ENCODE peak calls at places on chromosomes 5 and 9, in six cellular contexts. D is suprapubic skin, T is stomach, E is tibial nerve, U is transverse colon, M is GM12878. W is an unnamed sample.

GRCh38 chr9:16510506-16510905 is 360.0 kb downstream of the BNC2 start:
- DNase-seq in U (no peak), T (no peak), D (no peak), E (no peak), M (no peak), W (no peak)

GRCh38 chr5:137506296-137506695 is 7.2 kb upstream of the SPOCK1 start:
- DNase-seq in U (no peak), T (no peak), D (no peak), M (no peak), E (no peak), W (no peak)

GRCh38 chr5:6399978-6400910 is 21.9 kb upstream of the MED10 start:
- DNase-seq in U (no peak), M (no peak), D (no peak), T (no peak), E (no peak), W (no peak)

GRCh38 chr5:153081385-153081784 is 409.1 kb upstream of the GRIA1 start:
- DNase-seq in D (no peak), T (no peak), E (no peak), U (no peak), M (no peak), W (no peak)

GRCh38 chr9:95505676-95506437 is 10.9 kb downstream of the PTCH1 start:
- DNase-seq in U (peak; percentile 61), M (no peak), T (peak; percentile 59), D (no peak), E (no peak), W (peak; percentile 85)

GRCh38 chr5:130104895-130105684 is 200.8 kb downstream of the CHSY3 start:
- DNase-seq in M (no peak), U (no peak), D (no peak), E (no peak), T (no peak), W (no peak)

GRCh38 chr5:158511454-158511853 is 588.3 kb downstream of the EBF1 start:
- DNase-seq in D (no peak), U (peak; percentile 8), T (no peak), M (no peak), E (no peak), W (no peak)

GRCh38 chr9:113930384-113930783 is 54.3 kb downstream of the ZNF618 start:
- DNase-seq in T (peak; percentile 3), U (no peak), E (no peak), D (no peak), M (no peak), W (no peak)

GRCh38 chr5:126355940-126356339 is 67.3 kb upstream of the GRAMD2B start:
- DNase-seq in M (peak; percentile 34), E (no peak), T (no peak), D (no peak), U (peak; percentile 21), W (no peak)

GRCh38 chr5:56918054-56918453 is 8.7 kb downstream of the SETD9 start:
- DNase-seq in M (no peak), E (no peak), T (no peak), U (peak; percentile 41), D (no peak), W (no peak)

GRCh38 chr5:160923927-160924705 is 72.1 kb upstream of the ATP10B start:
- DNase-seq in D (no peak), T (peak; percentile 95), E (no peak), U (peak; percentile 85), M (no peak), W (no peak)

GRCh38 chr5:111810087-111810486 is 53.1 kb upstream of the NREP start:
- DNase-seq in D (no peak), T (peak; percentile 61), U (peak; percentile 8), M (no peak), E (no peak), W (no peak)

GRCh38 chr5:34516686-34517085 is 139.4 kb upstream of the RAI14 start:
- DNase-seq in M (no peak), T (no peak), U (no peak), D (no peak), E (no peak), W (no peak)

GRCh38 chr5:146698651-146699050 is 179.9 kb downstream of the PPP2R2B start:
- DNase-seq in T (no peak), U (no peak), D (no peak), M (no peak), E (no peak), W (no peak)

GRCh38 chr5:139385061-139385889 is 2.2 kb upstream of the SLC23A1 start:
- DNase-seq in D (no peak), M (no peak), T (peak; percentile 52), E (no peak), U (peak; percentile 51), W (no peak)

GRCh38 chr5:62475072-62475471 is 62.5 kb downstream of the IPO11 start:
- DNase-seq in D (no peak), M (no peak), U (no peak), T (no peak), E (no peak), W (no peak)

GRCh38 chr9:132857031-132857430 is 21.1 kb downstream of the AK8 start:
- DNase-seq in M (no peak), D (peak; percentile 63), E (peak; percentile 23), T (peak; percentile 46), U (peak; percentile 43), W (peak; percentile 80)

GRCh38 chr9:136267261-136268111 is 21.9 kb upstream of the QSOX2 start:
- DNase-seq in M (no peak), T (peak; percentile 83), U (peak; percentile 85), E (peak; percentile 50), D (no peak), W (peak; percentile 83)

GRCh38 chr9:304519-305185 is 90.0 kb downstream of the DOCK8 start:
- DNase-seq in U (no peak), D (no peak), T (no peak), M (no peak), E (no peak), W (no peak)

GRCh38 chr5:96336351-96336985 is 96.6 kb downstream of the PCSK1 start:
- DNase-seq in M (no peak), E (peak; percentile 78), U (peak; percentile 79), D (peak; percentile 73), T (peak; percentile 80), W (peak; percentile 76)

GRCh38 chr5:179696605-179697004 is 2.2 kb upstream of the CANX start:
- DNase-seq in E (no peak), M (no peak), T (no peak), U (no peak), D (no peak), W (no peak)

DNA sequence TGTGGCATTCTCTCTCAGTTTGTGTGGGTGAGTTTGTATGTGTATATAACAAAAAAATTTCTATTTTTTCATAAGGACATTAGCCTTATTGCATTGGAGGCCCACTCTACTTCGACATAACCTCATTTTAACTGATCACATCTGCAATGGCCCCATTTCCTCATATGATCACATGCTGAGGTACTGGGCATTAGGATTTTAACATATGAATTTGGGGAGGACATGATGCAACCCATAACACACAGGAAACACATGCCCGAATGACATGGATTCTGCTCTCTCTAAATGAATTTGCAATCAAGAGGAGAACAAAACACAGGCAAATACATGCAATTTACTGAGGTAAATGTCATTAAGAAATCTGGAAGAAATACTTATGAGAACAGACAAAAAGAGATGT is 92.1 kb upstream of the COX7C start:
- DNase-seq in U (no peak), E (no peak), M (no peak), D (no peak), T (no peak), W (no peak)
- H3K27ac ChIP-seq in U (no peak overlapping the region), E (no peak overlapping the region), M (no peak overlapping the region), D (no peak overlapping the region), T (no peak overlapping the region), W (no peak overlapping the region)

DNA sequence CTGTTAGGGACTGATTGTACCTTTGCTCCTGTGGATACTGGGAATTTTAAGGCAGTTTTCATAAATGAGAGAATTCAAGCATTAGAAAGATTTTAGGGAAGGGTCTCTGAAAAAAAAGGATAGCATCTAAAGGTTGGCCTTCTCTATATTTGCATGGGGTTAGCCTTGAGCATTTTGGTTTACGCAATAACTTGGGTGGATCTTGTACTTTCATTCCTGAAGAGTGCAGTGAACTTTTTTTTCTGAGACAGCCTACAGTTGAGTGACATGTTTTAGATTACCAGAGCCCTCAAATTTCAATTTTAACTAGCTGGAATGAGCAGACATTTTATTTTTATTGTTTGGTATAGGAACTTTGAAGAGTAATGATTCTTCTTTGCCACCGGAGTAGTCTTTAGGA is 91.6 kb upstream of the NR3C1 start:
- DNase-seq in E (no peak), D (no peak), T (no peak), U (no peak), M (no peak), W (no peak)
- H3K36me3 ChIP-seq in E (no peaks in the 10 kb centered on the region), D (no peaks in the 10 kb centered on the region), T (no peaks in the 10 kb centered on the region), U (no peaks in the 10 kb centered on the region), M (no peaks in the 10 kb centered on the region), W (no peaks in the 10 kb centered on the region)

DNA sequence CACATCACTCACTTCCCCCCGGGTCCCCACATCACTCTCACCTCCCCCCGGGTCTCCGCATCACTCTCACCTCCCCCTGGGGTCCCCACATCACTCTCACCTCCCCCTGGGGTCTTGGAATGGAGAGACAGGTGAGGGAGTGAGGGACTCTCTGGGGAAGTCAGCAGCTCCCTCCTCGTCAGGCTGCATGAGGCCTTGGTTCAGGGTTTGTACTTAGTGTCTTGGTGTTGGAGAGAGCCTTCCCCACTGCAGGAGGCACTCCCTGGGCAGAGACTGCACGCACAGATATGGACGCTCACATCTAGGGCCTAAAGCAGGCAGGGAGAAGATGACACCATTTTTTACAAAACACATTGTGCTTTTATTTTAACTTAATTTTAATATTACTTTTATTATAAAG is 56.5 kb upstream of the IRX4 start:
- DNase-seq in U (no peak), T (no peak), M (no peak), E (no peak), D (no peak), W (no peak)
- TF ChIP-seq EP300 in U (no peak), T (no peak), M (no peak), E (no peak), D (no peak), W (no peak)

GRCh38 chr5:14410942-14411258 is 170.7 kb upstream of the OTULINL start:
- DNase-seq in T (no peak), U (no peak), D (no peak), M (no peak), E (no peak), W (no peak)
- H3K27ac ChIP-seq in T (no peak overlapping the region), U (peak overlapping the region; percentile 45), D (no peak overlapping the region), M (no peak overlapping the region), E (peak overlapping the region; percentile 47), W (peak overlapping the region; percentile 33)

W was measured in ovary.